ENCODE peak calls at places on chromosomes 6 and 20, in nine cellular contexts. G is tibial artery, W is left lung, K is MCF 10A, P is lower lobe of right lung, A is AG09309, R is psoas muscle, N is colonic mucosa, S is glutamatergic neuron. V is an unnamed sample.

GRCh38 chr6:117771403-117771802 is 96.1 kb downstream of the NUS1 start:
- DNase-seq in P (no peak), G (no peak), W (no peak), S (no peak), R (no peak), A (no peak), N (no peak), K (no peak), V (no peak)

GRCh38 chr20:55514498-55514897 is 490.8 kb downstream of the CBLN4 start:
- DNase-seq in S (no peak), W (no peak), N (no peak), K (peak; percentile 22), G (no peak), A (no peak), R (no peak), P (no peak), V (no peak)

GRCh38 chr6:32664827-32665362 is 1.6 kb downstream of the HLA-DQB1 start:
- DNase-seq in S (peak; percentile 39), A (no peak), G (no peak), K (no peak), W (no peak), R (peak; percentile 22), N (no peak), P (peak; percentile 85), V (no peak)

GRCh38 chr20:50575869-50576720 is 65.9 kb downstream of the PTPN1 start:
- DNase-seq in K (peak; percentile 63), A (no peak), N (peak; percentile 76), W (peak; percentile 78), S (peak; percentile 71), G (peak; percentile 75), R (peak; percentile 70), P (peak; percentile 83), V (no peak)

GRCh38 chr20:58996226-58996611 is 10.8 kb downstream of the CTSZ start:
- DNase-seq in W (no peak), R (no peak), A (no peak), P (no peak), G (no peak), N (no peak), K (no peak), S (no peak), V (no peak)

GRCh38 chr6:170306324-170307079 is at the start of gene FAM120B:
- DNase-seq in K (peak; percentile 94), W (peak; percentile 98), A (peak; percentile 71), G (peak; percentile 98), R (peak; percentile 97), P (peak; percentile 99), S (peak; percentile 94), N (peak; percentile 98), V (peak; percentile 99)

GRCh38 chr20:50286609-50287008 is 96.0 kb downstream of the CEBPB start:
- DNase-seq in S (no peak), P (no peak), K (peak; percentile 53), W (no peak), G (peak; percentile 87), R (peak; percentile 81), A (peak; percentile 75), N (no peak), V (no peak)

GRCh38 chr20:17559338-17559737 is 10.5 kb upstream of the DSTN start:
- DNase-seq in N (no peak), R (no peak), P (peak; percentile 63), S (no peak), W (peak; percentile 48), G (no peak), K (no peak), A (no peak), V (no peak)

GRCh38 chr6:147268254-147268653 is 64.0 kb downstream of the STXBP5 start:
- DNase-seq in N (no peak), K (no peak), W (no peak), P (no peak), S (no peak), R (no peak), A (peak; percentile 7), G (no peak), V (no peak)

GRCh38 chr6:20202699-20203302 is 9.5 kb downstream of the MBOAT1 start:
- DNase-seq in S (no peak), N (no peak), K (no peak), R (no peak), P (no peak), W (no peak), G (no peak), A (no peak), V (no peak)

GRCh38 chr20:41339957-41340326 is 679 bp upstream of the LPIN3 start:
- DNase-seq in N (peak; percentile 96), G (peak; percentile 89), S (peak; percentile 88), A (no peak), K (peak; percentile 89), R (peak; percentile 81), W (peak; percentile 88), P (peak; percentile 92), V (peak; percentile 90)

GRCh38 chr20:46035253-46035652 is 6.2 kb downstream of the SLC12A5 start:
- DNase-seq in G (no peak), A (no peak), S (no peak), R (no peak), K (no peak), P (no peak), N (no peak), W (no peak), V (no peak)

GRCh38 chr6:40352006-40352405 is 235.2 kb downstream of the LRFN2 start:
- DNase-seq in G (no peak), R (no peak), N (no peak), A (no peak), P (no peak), K (no peak), W (no peak), S (no peak), V (no peak)

GRCh38 chr6:170091000-170091638 is 199.8 kb downstream of the DLL1 start:
- DNase-seq in K (no peak), W (peak; percentile 19), S (peak; percentile 10), R (no peak), N (no peak), P (peak; percentile 32), A (no peak), G (peak; percentile 51), V (no peak)

GRCh38 chr6:116483616-116484015 is 22.4 kb downstream of the CALHM6 start:
- DNase-seq in P (no peak), N (no peak), S (no peak), G (no peak), K (no peak), A (no peak), R (no peak), W (no peak), V (no peak)

GRCh38 chr6:33620158-33620583 is 951 bp upstream of the ITPR3 start:
- DNase-seq in K (no peak), N (peak; percentile 69), G (peak; percentile 71), P (peak; percentile 80), W (peak; percentile 65), S (no peak), A (no peak), R (no peak), V (peak; percentile 46)

GRCh38 chr6:143335865-143336264 is 114.6 kb downstream of the ADAT2 start:
- DNase-seq in S (no peak), G (no peak), A (no peak), K (peak; percentile 40), N (no peak), W (no peak), P (no peak), R (no peak), V (no peak)

GRCh38 chr6:143333749-143334520 is 116.6 kb downstream of the ADAT2 start:
- DNase-seq in K (peak; percentile 66), N (no peak), R (no peak), G (no peak), A (no peak), S (no peak), P (no peak), W (no peak), V (no peak)

GRCh38 chr6:143339223-143339622 is 111.3 kb downstream of the ADAT2 start:
- DNase-seq in N (no peak), S (no peak), W (no peak), K (peak; percentile 54), G (no peak), P (no peak), R (no peak), A (no peak), V (no peak)

GRCh38 chr6:143336446-143337152 is 113.9 kb downstream of the ADAT2 start:
- DNase-seq in P (no peak), R (no peak), K (peak; percentile 87), W (no peak), S (no peak), N (no peak), A (no peak), G (no peak), V (no peak)

GRCh38 chr6:143337201-143337949 is 113.1 kb downstream of the ADAT2 start:
- DNase-seq in S (peak; percentile 85), P (peak; percentile 52), N (peak; percentile 55), K (peak; percentile 93), W (peak; percentile 36), A (no peak), R (peak; percentile 25), G (no peak), V (peak; percentile 33)
- TF ChIP-seq CTCF in S (peak; percentile 75), P (peak; percentile 43), N (no peak), K (peak; percentile 86), W (peak; percentile 47), A (peak; percentile 41), R (peak; percentile 23), G (peak; percentile 35), V (no peak)

DNA sequence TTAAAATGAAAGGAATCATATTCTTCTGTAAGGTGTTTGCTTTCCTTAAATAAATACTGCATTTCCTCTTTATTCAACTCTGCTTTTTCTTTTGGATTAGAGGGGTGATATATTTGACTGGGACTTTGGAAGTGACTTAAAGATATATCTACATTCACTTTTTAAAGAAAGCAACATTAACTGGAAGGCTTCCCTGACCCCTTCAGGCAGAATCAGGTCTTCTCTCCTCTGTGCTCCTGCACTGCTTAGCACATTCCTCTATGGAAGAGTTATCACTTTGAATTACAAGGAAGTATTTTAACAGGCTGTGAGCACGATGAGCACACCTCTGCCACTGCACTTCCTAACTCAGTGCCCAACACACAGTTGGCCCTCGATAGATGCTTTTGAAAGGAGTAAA is 59.2 kb upstream of the POU3F2 start:
- DNase-seq in W (no peak), K (no peak), G (no peak), N (no peak), S (no peak), A (no peak), P (no peak), R (no peak), V (no peak)
- TF ChIP-seq CTCF in W (no peak), K (no peak), G (no peak), N (no peak), S (no peak), A (no peak), P (no peak), R (no peak), V (no peak)

DNA sequence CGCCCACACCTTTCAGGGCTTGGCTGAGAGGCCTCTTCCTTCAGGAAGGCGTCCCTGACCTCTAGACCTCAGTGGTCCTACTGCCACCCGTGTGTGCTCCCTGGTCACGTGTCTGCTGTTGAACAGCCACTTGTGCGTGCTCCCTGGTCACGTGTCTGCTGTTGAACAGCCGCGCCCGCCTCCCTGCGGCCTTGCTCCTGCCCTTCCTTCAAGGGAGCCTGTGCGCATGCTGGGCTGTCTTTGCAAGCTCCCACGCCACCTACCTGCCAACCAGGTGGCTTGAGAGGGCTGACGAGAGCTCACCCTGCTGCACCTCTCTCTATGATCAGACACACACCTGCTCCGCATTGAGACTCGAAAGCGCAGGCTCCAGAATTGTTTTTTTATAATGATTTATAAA is 179.3 kb downstream of the BMP7 start:
- DNase-seq in A (no peak), N (no peak), G (no peak), W (no peak), R (no peak), P (no peak), K (no peak), S (no peak), V (no peak)
- TF ChIP-seq CTCF in A (no peak), N (no peak), G (no peak), W (no peak), R (no peak), P (no peak), K (no peak), S (no peak), V (no peak)

GRCh38 chr6:107075951-107076381 is 39.3 kb downstream of the BEND3 start:
- DNase-seq in S (no peak), W (no peak), P (no peak), K (peak; percentile 16), A (peak; percentile 23), N (no peak), R (no peak), G (no peak), V (no peak)
- TF ChIP-seq CTCF in S (no peak), W (no peak), P (no peak), K (no peak), A (peak; percentile 32), N (no peak), R (no peak), G (no peak), V (no peak)

V was measured in pancreas.